ENCODE peak calls at places on chromosomes 5 and 9, in six cellular contexts. L is NB4, S is cardiac fibroblast, D is adrenal gland, X is colonic mucosa, U is endodermal cell. O is an unnamed sample.

GRCh38 chr9:111598730-111599091 is 736 bp downstream of the PTGR1 start:
- DNase-seq in X (peak), L (peak), U (no peak), D (peak), S (peak), O (no peak)

GRCh38 chr9:77085416-77085815 is 66.0 kb downstream of the FOXB2 start:
- DNase-seq in L (no peak), S (no peak), D (no peak), U (no peak), X (no peak), O (no peak)

GRCh38 chr5:37777472-37778135 is 62.2 kb downstream of the GDNF start:
- DNase-seq in U (no peak), S (peak), L (peak), X (no peak), D (no peak), O (no peak)

GRCh38 chr5:133669472-133669871 is 57.1 kb upstream of the FSTL4 start:
- DNase-seq in S (no peak), U (peak), X (no peak), L (no peak), D (no peak), O (no peak)

GRCh38 chr5:165057156-165057555 is 1551.7 kb downstream of the MAT2B start:
- DNase-seq in S (no peak), D (no peak), U (no peak), X (no peak), L (no peak), O (no peak)

GRCh38 chr5:55665065-55665464 is 47.1 kb downstream of the SLC38A9 start:
- DNase-seq in D (no peak), U (no peak), S (peak), L (no peak), X (no peak), O (no peak)

GRCh38 chr9:136997830-136998234 is 1.5 kb upstream of the CLIC3 start:
- DNase-seq in S (no peak), U (no peak), X (no peak), D (no peak), L (no peak), O (no peak)

GRCh38 chr5:111016801-111017200 is 54.7 kb upstream of the TSLP start:
- DNase-seq in D (no peak), U (no peak), X (no peak), L (no peak), S (peak), O (no peak)

GRCh38 chr5:156325671-156326070 is 1.3 kb upstream of the SGCD start:
- DNase-seq in D (no peak), X (no peak), L (no peak), U (no peak), S (no peak), O (no peak)

GRCh38 chr9:106980551-106981101 is 117.7 kb downstream of the ZNF462 start:
- DNase-seq in D (no peak), S (no peak), L (no peak), U (no peak), X (no peak), O (no peak)

GRCh38 chr5:87361031-87361443 is 51.7 kb downstream of the CCNH start:
- DNase-seq in U (no peak), S (peak), D (no peak), L (no peak), X (no peak), O (no peak)

GRCh38 chr9:88777498-88778312 is 213.6 kb upstream of the S1PR3 start:
- DNase-seq in S (peak), L (peak), X (no peak), U (no peak), D (peak), O (no peak)

GRCh38 chr9:78614892-78615291 is 318.0 kb downstream of the PSAT1 start:
- DNase-seq in D (no peak), U (no peak), L (no peak), X (no peak), S (peak), O (no peak)

GRCh38 chr5:58259685-58260152 is 200.2 kb downstream of the PLK2 start:
- DNase-seq in S (peak), U (peak), X (no peak), L (no peak), D (no peak), O (no peak)

GRCh38 chr5:77871946-77872345 is 95.8 kb upstream of the TBCA start:
- DNase-seq in D (no peak), U (peak), L (no peak), X (no peak), S (no peak), O (no peak)

GRCh38 chr5:55140908-55141665 is 18.9 kb upstream of the GPX8 start:
- DNase-seq in S (no peak), U (no peak), D (no peak), X (no peak), L (no peak), O (no peak)

GRCh38 chr5:168359820-168360460 is 68.5 kb downstream of the WWC1 start:
- DNase-seq in U (peak), D (no peak), S (no peak), L (no peak), X (no peak), O (no peak)

GRCh38 chr9:91948061-91948422 is 2.0 kb downstream of the ROR2 start:
- DNase-seq in D (no peak), L (peak), U (peak), X (no peak), S (peak), O (no peak)

GRCh38 chr5:157245477-157245876 is 20.4 kb upstream of the CYFIP2 start:
- DNase-seq in U (peak), X (no peak), S (peak), L (no peak), D (no peak), O (no peak)

GRCh38 chr5:134432174-134432573 is 20.5 kb upstream of the CDKN2AIPNL start:
- DNase-seq in S (no peak), U (no peak), X (no peak), L (no peak), D (no peak), O (no peak)

GRCh38 chr5:133299021-133299420 is 247.2 kb downstream of the HSPA4 start:
- DNase-seq in S (no peak), L (no peak), X (no peak), D (no peak), U (no peak), O (no peak)

GRCh38 chr9:13588151-13589043 is 308.9 kb upstream of the MPDZ start:
- DNase-seq in D (no peak), U (no peak), S (no peak), X (no peak), L (no peak), O (no peak)

GRCh38 chr5:93570294-93571110 is 10.5 kb downstream of the NR2F1-AS1 start:
- DNase-seq in L (peak), X (no peak), U (peak), D (no peak), S (no peak), O (no peak)

GRCh38 chr9:15308511-15308910 is 1.5 kb upstream of the TTC39B start:
- DNase-seq in S (peak), D (no peak), X (no peak), L (no peak), U (no peak), O (no peak)

GRCh38 chr5:26482817-26483375 is 555.5 kb downstream of the CDH9 start:
- DNase-seq in S (no peak), D (peak), L (peak), X (no peak), U (peak), O (peak)

GRCh38 chr5:123176224-123176937 is 87.3 kb downstream of the PRDM6 start:
- DNase-seq in S (no peak), L (no peak), D (no peak), U (no peak), X (no peak), O (no peak)

GRCh38 chr5:125011982-125012381 is 265.5 kb upstream of the ZNF608 start:
- DNase-seq in S (no peak), U (no peak), X (no peak), L (no peak), D (no peak), O (no peak)

GRCh38 chr9:78238061-78239038 is 2.5 kb downstream of the CEP78 start:
- DNase-seq in D (no peak), S (no peak), L (no peak), U (no peak), X (no peak), O (no peak)

GRCh38 chr5:1057841-1058548 is 49.4 kb downstream of the NKD2 start:
- DNase-seq in D (no peak), X (no peak), U (no peak), L (no peak), S (no peak), O (no peak)

GRCh38 chr9:78971505-78971904 is 600.3 kb upstream of the TLE4 start:
- DNase-seq in X (no peak), D (no peak), U (peak), S (no peak), L (no peak), O (no peak)

GRCh38 chr9:26357803-26358339 is 534.7 kb downstream of the CAAP1 start:
- DNase-seq in X (no peak), L (no peak), D (no peak), U (no peak), S (no peak), O (no peak)

GRCh38 chr9:135330685-135331590 is 148.6 kb upstream of the PPP1R26 start:
- DNase-seq in L (no peak), S (no peak), U (peak), X (no peak), D (no peak), O (peak)

GRCh38 chr9:34446468-34446891 is 11.9 kb downstream of the FAM219A start:
- DNase-seq in X (no peak), D (no peak), L (no peak), S (peak), U (no peak), O (no peak)

GRCh38 chr9:34443976-34444375 is 14.4 kb downstream of the FAM219A start:
- DNase-seq in D (no peak), U (no peak), L (peak), X (no peak), S (no peak), O (no peak)

GRCh38 chr9:34442770-34443169 is 15.6 kb downstream of the FAM219A start:
- DNase-seq in L (no peak), X (no peak), U (no peak), S (no peak), D (no peak), O (no peak)

DNA sequence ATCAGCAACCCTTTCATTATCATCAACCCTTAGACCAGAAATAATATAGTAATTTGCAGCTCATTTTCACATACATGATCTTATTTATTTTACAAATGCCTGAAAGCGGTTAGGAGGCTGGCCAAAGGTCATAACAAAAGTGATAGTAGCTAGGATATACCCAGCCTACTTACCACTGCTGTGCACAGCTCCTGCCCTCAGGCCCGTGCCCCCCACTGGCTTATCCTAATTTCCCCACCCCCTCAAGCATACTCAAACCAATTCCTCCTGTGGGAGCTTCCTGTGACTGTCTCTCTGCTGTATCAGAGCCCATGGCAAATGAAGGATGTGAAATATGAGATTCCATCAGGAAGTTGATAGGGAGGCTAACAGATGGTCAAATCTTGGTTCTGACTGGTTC is 14.8 kb downstream of the FAM219A start:
- DNase-seq in X (no peak), S (no peak), L (no peak), D (no peak), U (peak), O (no peak)
- TF ChIP-seq CTCF in X (no peak), S (no peak), L (no peak), D (no peak), U (no peak), O (no peak)

GRCh38 chr5:40958811-40959210 is 49.5 kb downstream of the C7 start:
- DNase-seq in L (no peak), D (no peak), S (no peak), U (no peak), X (no peak), O (no peak)

GRCh38 chr5:40957048-40957447 is 47.8 kb downstream of the C7 start:
- DNase-seq in L (no peak), S (no peak), D (no peak), U (no peak), X (no peak), O (no peak)

GRCh38 chr5:40960027-40960426 is 50.7 kb downstream of the C7 start:
- DNase-seq in U (no peak), L (no peak), D (no peak), S (peak), X (no peak), O (no peak)

GRCh38 chr5:40962207-40962955 is 53.1 kb downstream of the C7 start:
- DNase-seq in D (peak), S (no peak), U (no peak), L (no peak), X (no peak), O (no peak)
- TF ChIP-seq CTCF in D (no peak), S (no peak), U (no peak), L (no peak), X (no peak), O (no peak)

GRCh38 chr5:144191998-144192397 is 21.3 kb downstream of the KCTD16 start:
- DNase-seq in S (peak), D (no peak), U (no peak), X (no peak), L (peak), O (no peak)
- TF ChIP-seq CTCF in S (peak), D (peak), U (peak), X (peak), L (peak), O (peak)

GRCh38 chr5:74338101-74338388 is 302.5 kb downstream of the ENC1 start:
- DNase-seq in S (no peak), X (no peak), D (no peak), L (no peak), U (no peak), O (no peak)

GRCh38 chr5:74337252-74338100 is 303.1 kb downstream of the ENC1 start:
- DNase-seq in U (peak), L (peak), X (no peak), S (no peak), D (no peak), O (no peak)

GRCh38 chr5:74334034-74334433 is 306.5 kb downstream of the ENC1 start:
- DNase-seq in D (no peak), U (no peak), S (no peak), X (no peak), L (no peak), O (no peak)

GRCh38 chr5:74334434-74335364 is 305.8 kb downstream of the ENC1 start:
- DNase-seq in U (no peak), L (no peak), D (no peak), X (no peak), S (no peak), O (no peak)

GRCh38 chr5:74336286-74336685 is 304.2 kb downstream of the ENC1 start:
- DNase-seq in D (no peak), U (peak), S (no peak), X (no peak), L (no peak), O (peak)
- TF ChIP-seq CTCF in D (no peak), U (peak), S (peak), X (no peak), L (peak), O (peak)

GRCh38 chr9:129494113-129494789 is 126.7 kb downstream of the C9orf50 start:
- DNase-seq in S (no peak), X (peak), U (peak), L (no peak), D (no peak), O (no peak)

GRCh38 chr9:129497064-129497836 is 123.7 kb downstream of the C9orf50 start:
- DNase-seq in X (peak), L (no peak), U (no peak), S (no peak), D (peak), O (no peak)

GRCh38 chr9:129496187-129497063 is 124.5 kb downstream of the C9orf50 start:
- DNase-seq in U (peak), X (peak), D (peak), S (peak), L (peak), O (peak)

GRCh38 chr9:129493714-129494047 is 127.2 kb downstream of the C9orf50 start:
- DNase-seq in L (no peak), U (no peak), X (no peak), D (no peak), S (no peak), O (no peak)

GRCh38 chr9:129495422-129496186 is 125.3 kb downstream of the C9orf50 start:
- DNase-seq in L (peak), X (peak), U (peak), D (peak), S (peak), O (peak)
- TF ChIP-seq CTCF in L (no peak), X (no peak), U (peak), D (peak), S (no peak), O (no peak)

DNA sequence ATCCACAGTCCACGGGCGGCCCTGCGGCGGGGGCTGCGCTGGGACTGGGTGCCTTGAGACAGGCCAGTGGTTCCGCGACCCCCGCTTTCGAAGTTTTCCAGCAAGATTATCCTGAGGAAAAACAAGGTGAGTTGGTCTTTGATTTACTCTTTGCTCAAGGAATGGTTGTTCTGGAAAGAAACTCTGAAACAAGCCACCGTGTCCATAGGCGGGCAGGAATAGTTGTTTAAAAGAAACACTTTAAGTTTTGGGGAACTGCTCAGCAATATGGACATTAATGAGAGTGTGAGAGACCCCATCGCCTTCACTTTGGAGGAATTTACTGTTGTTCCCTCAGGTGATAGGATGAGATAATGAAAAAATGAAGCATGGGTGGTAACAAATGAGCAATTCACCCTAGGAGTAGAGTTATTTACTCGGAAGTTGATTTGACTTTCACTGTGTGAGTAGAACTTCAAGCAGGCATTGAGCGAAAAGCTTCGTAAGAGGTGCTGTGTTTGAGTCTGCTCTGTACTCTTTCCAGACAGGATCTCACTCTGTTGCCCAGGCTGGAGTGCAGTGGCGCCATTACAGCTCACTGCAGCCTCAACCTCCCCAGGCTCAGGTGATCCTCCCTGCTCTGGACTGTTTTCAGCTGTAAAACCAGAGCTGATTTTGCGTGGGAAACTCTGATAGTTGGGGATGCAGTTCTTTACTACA is 1.1 kb downstream of the DMRTA1 start:
- DNase-seq in L (no peak), U (peak), D (no peak), S (no peak), X (peak), O (no peak)
- TF ChIP-seq CTCF in L (no peak), U (no peak), D (no peak), S (no peak), X (no peak), O (peak)

GRCh38 chr9:117714282-117714681 is 10.1 kb downstream of the TLR4 start:
- DNase-seq in U (peak), L (peak), S (no peak), D (no peak), X (no peak), O (no peak)
- TF ChIP-seq CTCF in U (peak), L (peak), S (no peak), D (no peak), X (no peak), O (no peak)

DNA sequence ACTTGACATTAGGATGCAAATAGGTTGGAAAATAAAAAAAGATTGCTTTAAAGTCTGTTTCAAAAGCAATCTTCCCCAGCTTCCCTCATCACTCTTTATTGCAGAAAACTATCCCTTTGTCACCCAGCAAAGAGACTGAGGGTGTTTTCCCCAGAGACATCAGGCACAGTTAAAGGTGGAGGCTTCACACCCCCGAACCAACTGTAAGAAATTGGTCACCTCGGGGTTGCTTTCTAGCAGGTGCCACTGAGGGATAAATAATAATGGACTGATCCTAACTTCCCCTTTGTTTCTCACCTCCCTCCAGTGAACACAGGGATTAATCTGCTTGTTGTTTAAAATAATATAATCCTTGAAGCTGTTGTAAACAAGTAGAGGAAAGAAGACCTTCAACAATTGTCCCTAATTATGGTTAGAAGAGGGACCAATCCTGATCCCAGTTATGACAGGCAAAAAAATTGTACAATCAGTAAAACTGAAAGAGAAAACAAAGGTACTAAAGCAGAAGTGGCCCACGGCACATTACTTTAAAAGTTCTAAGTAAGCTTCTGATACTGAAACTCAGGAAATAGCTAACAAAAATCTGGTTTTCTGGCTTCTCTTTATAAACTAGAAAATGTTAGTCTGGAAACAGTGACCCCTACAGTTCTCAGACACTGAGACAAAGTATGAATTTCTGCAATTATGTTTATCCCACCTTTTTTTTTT is 6.6 kb upstream of the PCSK1 start:
- DNase-seq in X (no peak), L (no peak), S (peak), U (no peak), D (no peak), O (no peak)
- TF ChIP-seq CTCF in X (no peak), L (no peak), S (peak), U (no peak), D (no peak), O (no peak)

O was measured in neural crest cell.